ENCODE peak calls at places on chromosome 5, in four cellular contexts. J is foreskin keratinocyte, V is aorta, W is ascending aorta. O is an unnamed sample.

GRCh38 chr5:138508958-138509357 is 34.1 kb downstream of the ETF1 start:
- DNase-seq in J (no peak), V (no peak), W (no peak), O (no peak)

GRCh38 chr5:176663566-176663965 is 16.3 kb downstream of the TSPAN17 start:
- DNase-seq in J (no peak), V (no peak), W (no peak), O (no peak)

GRCh38 chr5:96683392-96683791 is 21.2 kb downstream of the CAST start:
- DNase-seq in J (no peak), V (no peak), W (no peak), O (no peak)

GRCh38 chr5:74130141-74130897 is 504.3 kb downstream of the ARHGEF28 start:
- DNase-seq in J (no peak), V (no peak), W (no peak), O (no peak)

GRCh38 chr5:55218966-55219365 is 8.1 kb downstream of the MCIDAS start:
- DNase-seq in J (peak), V (no peak), W (no peak), O (peak)

GRCh38 chr5:113806823-113807222 is 293.3 kb downstream of the YTHDC2 start:
- DNase-seq in J (no peak), V (no peak), W (no peak), O (peak)

GRCh38 chr5:175778951-175779475 is 92.4 kb upstream of the CPLX2 start:
- DNase-seq in J (peak), V (no peak), W (no peak), O (peak)

GRCh38 chr5:89315194-89315593 is 432.2 kb upstream of the MEF2C start:
- DNase-seq in J (no peak), V (peak), W (no peak), O (no peak)

GRCh38 chr5:8208307-8208706 is 339.4 kb downstream of the MTRR start:
- DNase-seq in J (no peak), V (no peak), W (no peak), O (no peak)

GRCh38 chr5:177403194-177403825 is 2.8 kb upstream of the PFN3 start:
- DNase-seq in J (peak), V (no peak), W (no peak), O (peak)

GRCh38 chr5:146965781-146966659 is 87.5 kb upstream of the PPP2R2B start:
- DNase-seq in J (peak), V (no peak), W (peak), O (peak)

GRCh38 chr5:16550316-16550952 is 66.4 kb downstream of the RETREG1 start:
- DNase-seq in J (peak), V (no peak), W (no peak), O (peak)

GRCh38 chr5:170297589-170298462 is at the start of gene LCP2:
- DNase-seq in J (peak), V (no peak), W (no peak), O (peak)

GRCh38 chr5:39192449-39193160 is 26.8 kb downstream of the FYB1 start:
- DNase-seq in J (peak), V (no peak), W (no peak), O (no peak)

GRCh38 chr5:169416583-169417196 is 115.8 kb upstream of the SLIT3 start:
- DNase-seq in J (no peak), V (peak), W (no peak), O (peak)

GRCh38 chr5:147481376-147481775 is 28.5 kb downstream of the DPYSL3 start:
- DNase-seq in J (peak), V (no peak), W (no peak), O (peak)

GRCh38 chr5:111229126-111229525 is 4.9 kb downstream of the CAMK4 start:
- DNase-seq in J (no peak), V (no peak), W (no peak), O (no peak)

GRCh38 chr5:146832985-146833732 is 45.4 kb downstream of the PPP2R2B start:
- DNase-seq in J (peak), V (no peak), W (no peak), O (peak)

GRCh38 chr5:43191740-43192557 is at the start of gene NIM1K:
- DNase-seq in J (no peak), V (peak), W (peak), O (no peak)

GRCh38 chr5:178277346-178277745 is 44.7 kb upstream of the PHYKPL start:
- DNase-seq in J (no peak), V (peak), W (no peak), O (no peak)

GRCh38 chr5:55620009-55620770 is 85.4 kb upstream of the PLPP1 start:
- DNase-seq in J (no peak), V (no peak), W (no peak), O (no peak)

GRCh38 chr5:171299228-171299627 is 9.8 kb upstream of the TLX3 start:
- DNase-seq in J (no peak), V (no peak), W (no peak), O (no peak)

GRCh38 chr5:150213530-150213929 is 23.7 kb downstream of the SLC6A7 start:
- DNase-seq in J (no peak), V (no peak), W (no peak), O (no peak)

GRCh38 chr5:78633710-78634109 is 14.9 kb downstream of the LHFPL2 start:
- DNase-seq in J (no peak), V (no peak), W (no peak), O (no peak)

GRCh38 chr5:135162661-135163265 is 128.7 kb upstream of the PITX1 start:
- DNase-seq in J (no peak), V (no peak), W (no peak), O (no peak)

GRCh38 chr5:142012792-142013388 is at the start of gene GNPDA1:
- DNase-seq in J (peak), V (peak), W (peak), O (peak)

GRCh38 chr5:76788362-76788761 is 30.5 kb upstream of the F2RL1 start:
- DNase-seq in J (no peak), V (no peak), W (no peak), O (no peak)

GRCh38 chr5:56409331-56410190 is 176.4 kb upstream of the ANKRD55 start:
- DNase-seq in J (peak), V (no peak), W (no peak), O (peak)

GRCh38 chr5:168295574-168296201 is 4.2 kb downstream of the WWC1 start:
- DNase-seq in J (peak), V (no peak), W (no peak), O (peak)

GRCh38 chr5:163489055-163489744 is 16.2 kb upstream of the MAT2B start:
- DNase-seq in J (peak), V (no peak), W (no peak), O (peak)

GRCh38 chr5:32504923-32505596 is 60.5 kb upstream of the ZFR start:
- DNase-seq in J (no peak), V (no peak), W (no peak), O (no peak)

GRCh38 chr5:74143724-74144330 is 496.7 kb downstream of the ENC1 start:
- DNase-seq in J (no peak), V (no peak), W (no peak), O (no peak)

GRCh38 chr5:180618830-180619562 is 27.7 kb upstream of the SCGB3A1 start:
- DNase-seq in J (peak), V (no peak), W (no peak), O (peak)

GRCh38 chr5:76402880-76403712 is at the start of gene IQGAP2:
- DNase-seq in J (peak), V (peak), W (peak), O (peak)

GRCh38 chr5:107653685-107654084 is 17.1 kb downstream of the EFNA5 start:
- DNase-seq in J (no peak), V (no peak), W (no peak), O (no peak)

GRCh38 chr5:14503017-14503680 is 78.4 kb upstream of the OTULINL start:
- DNase-seq in J (no peak), V (no peak), W (no peak), O (no peak)
- H3K27ac ChIP-seq in J (no peak), V (no peak), W (no peak), O (no peak)

DNA sequence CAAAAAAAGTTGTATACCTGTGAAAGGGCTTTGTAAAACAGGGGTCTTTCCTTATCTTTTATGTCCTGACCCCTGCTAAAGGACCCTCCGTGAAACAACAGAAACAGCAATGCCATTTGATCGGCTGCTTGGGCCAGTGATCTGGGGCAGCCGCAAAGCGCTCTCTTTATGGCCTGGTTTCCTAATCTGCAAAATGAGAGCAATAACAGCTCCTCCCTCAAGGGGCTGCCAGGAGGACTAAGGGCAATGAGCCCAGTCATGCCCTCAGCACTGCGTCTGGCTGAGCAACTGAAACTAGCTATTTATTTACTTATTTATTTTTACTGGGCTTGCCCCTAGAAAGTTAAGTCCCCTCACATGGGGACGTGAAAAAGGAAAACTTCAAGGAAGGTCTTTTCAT is 18.3 kb downstream of the CMBL start:
- DNase-seq in J (no peak), V (no peak), W (no peak), O (no peak)
- H3K27ac ChIP-seq in J (no peak), V (no peak), W (peak), O (no peak)

DNA sequence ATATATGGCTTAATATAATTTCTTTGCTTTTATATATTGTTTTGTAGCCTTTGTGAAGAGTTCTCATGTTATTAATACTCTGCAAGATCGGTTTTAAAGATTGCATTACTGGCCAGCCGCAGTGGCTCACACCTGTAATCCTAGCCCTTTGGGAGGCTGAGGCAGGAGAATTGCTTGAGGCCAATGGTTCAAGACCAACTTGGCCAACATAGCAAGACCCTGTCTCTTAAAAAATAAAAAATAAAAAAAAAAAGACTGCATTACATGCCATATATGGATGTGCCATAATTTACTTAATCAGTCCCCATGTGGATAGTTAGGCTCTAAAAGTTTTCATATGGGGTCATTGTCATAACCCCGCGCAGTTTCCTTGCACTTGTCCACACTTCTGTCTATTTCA is 31.0 kb upstream of the TNFAIP8 start:
- DNase-seq in J (no peak), V (no peak), W (no peak), O (no peak)
- H3K27ac ChIP-seq in J (peak), V (no peak), W (peak), O (peak)

GRCh38 chr5:67246108-67246507 is 49.5 kb upstream of the CD180 start:
- DNase-seq in J (peak), V (no peak), W (no peak), O (peak)

GRCh38 chr5:67246546-67246945 is 49.9 kb upstream of the CD180 start:
- DNase-seq in J (no peak), V (no peak), W (no peak), O (no peak)

GRCh38 chr5:67249590-67249895 is 52.9 kb upstream of the CD180 start:
- DNase-seq in J (no peak), V (no peak), W (no peak), O (no peak)

GRCh38 chr5:67245259-67245846 is 48.8 kb upstream of the CD180 start:
- DNase-seq in J (no peak), V (no peak), W (no peak), O (no peak)

DNA sequence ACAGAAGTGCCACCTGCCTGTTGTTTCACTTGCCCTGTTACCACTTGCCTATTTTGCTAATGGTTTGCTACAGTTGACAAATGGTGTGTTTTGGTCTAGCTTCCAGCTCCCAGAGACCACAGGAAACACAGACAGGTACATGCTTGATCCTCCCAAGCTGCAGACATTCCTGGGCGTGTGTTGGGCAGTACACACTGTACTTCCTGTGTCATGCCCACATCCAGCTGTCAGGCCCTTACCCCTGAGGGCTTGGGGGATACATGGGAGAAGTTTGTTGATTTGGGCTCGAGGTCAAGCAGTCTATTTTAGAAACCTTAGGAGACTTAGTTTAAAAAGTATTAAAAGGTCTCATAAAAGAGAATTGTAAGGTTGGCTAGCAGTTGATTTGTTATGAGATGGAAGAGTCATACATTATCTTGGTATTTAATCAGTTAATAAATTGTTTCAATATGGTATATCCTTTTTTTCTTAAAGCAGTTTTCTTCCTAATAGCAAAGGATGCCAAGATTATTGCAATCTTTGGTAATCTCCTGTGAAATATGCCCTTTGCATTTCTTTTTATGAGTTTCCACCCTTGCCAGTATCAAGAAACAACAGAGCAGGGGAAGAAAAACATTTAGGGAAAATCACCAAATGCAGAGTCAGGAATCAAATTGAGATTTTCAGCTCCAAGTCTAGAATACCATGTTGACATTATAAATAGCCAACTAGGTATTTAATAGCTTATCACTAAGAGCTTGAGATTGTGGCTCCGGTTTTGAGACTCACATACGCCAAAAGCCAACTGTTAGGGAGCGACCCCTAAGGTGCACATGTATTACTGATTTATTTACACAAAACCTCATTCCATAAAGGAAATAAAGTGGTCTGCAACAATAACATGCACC is 52.3 kb upstream of the CD180 start:
- DNase-seq in J (peak), V (no peak), W (no peak), O (peak)
- H3K27ac ChIP-seq in J (peak), V (peak), W (peak), O (peak)

DNA sequence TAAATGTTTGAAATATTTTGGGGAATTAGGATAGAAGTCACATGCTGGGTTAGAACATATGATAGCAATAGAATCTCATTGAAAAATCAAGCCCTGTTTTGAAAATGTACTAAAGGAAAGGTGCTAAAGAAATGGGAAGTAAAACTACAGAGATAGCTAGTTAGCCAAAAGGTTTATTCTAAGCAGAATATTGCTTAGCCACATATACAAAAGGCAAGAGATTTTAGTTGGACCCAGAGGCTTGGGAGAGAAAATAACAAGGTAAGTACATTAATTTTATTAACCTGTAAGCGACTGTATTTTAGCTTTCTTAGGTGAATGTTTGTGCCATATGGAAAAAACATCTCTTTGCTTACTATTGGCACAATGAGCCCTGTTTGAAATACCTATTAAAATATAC is 108.3 kb downstream of the RPS23 start:
- DNase-seq in J (no peak), V (no peak), W (no peak), O (no peak)
- H3K27ac ChIP-seq in J (no peak), V (no peak), W (no peak), O (no peak)

DNA sequence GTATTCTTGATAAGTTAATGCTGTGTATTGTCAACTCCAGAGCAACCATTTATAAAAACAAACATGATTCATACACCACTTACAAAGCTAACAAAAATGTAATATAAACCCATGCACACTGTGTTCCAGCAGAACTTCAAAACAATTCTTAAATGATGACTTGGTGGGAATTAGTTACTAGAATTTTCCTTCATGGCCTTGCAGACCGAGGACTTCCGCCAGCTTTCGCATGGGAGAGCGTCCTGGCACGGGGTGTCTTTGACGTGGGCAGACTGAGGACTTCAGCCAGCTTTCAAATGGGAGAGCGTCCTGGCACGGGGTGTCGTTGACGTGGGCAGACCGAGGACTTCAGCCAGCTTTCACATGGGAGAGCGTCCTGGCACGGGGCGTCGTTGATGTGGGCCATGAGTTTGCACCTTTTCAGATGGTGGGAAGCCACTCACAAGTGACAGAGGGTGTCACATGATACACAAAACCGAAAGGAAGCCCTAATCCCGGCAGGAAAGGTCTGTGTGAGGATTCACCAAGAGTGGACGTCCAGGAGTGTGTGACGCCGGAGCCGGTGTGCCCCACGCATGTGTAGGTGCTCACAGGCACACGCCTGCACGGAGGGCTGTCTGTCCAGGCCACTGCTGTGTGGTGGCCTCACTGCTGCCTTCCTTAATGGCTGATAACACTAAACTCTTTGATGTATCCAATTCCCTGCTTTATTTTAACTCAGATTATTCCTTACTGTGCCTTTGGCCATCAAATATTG is 211.3 kb upstream of the IRX4 start:
- DNase-seq in J (peak), V (no peak), W (no peak), O (peak)
- H3K27ac ChIP-seq in J (no peak), V (peak), W (peak), O (no peak)

GRCh38 chr5:143920772-143921171 is 108.8 kb downstream of the HMHB1 start:
- DNase-seq in J (peak), V (no peak), W (no peak), O (peak)

GRCh38 chr5:143923634-143924265 is 111.8 kb downstream of the HMHB1 start:
- DNase-seq in J (peak), V (no peak), W (no peak), O (peak)

GRCh38 chr5:143921525-143922311 is 109.8 kb downstream of the HMHB1 start:
- DNase-seq in J (peak), V (no peak), W (no peak), O (peak)

GRCh38 chr5:143924311-143924710 is 112.3 kb downstream of the HMHB1 start:
- DNase-seq in J (no peak), V (no peak), W (no peak), O (no peak)

GRCh38 chr5:143922718-143923117 is 110.8 kb downstream of the HMHB1 start:
- DNase-seq in J (peak), V (no peak), W (no peak), O (peak)
- H3K27ac ChIP-seq in J (no peak), V (no peak), W (no peak), O (peak)

DNA sequence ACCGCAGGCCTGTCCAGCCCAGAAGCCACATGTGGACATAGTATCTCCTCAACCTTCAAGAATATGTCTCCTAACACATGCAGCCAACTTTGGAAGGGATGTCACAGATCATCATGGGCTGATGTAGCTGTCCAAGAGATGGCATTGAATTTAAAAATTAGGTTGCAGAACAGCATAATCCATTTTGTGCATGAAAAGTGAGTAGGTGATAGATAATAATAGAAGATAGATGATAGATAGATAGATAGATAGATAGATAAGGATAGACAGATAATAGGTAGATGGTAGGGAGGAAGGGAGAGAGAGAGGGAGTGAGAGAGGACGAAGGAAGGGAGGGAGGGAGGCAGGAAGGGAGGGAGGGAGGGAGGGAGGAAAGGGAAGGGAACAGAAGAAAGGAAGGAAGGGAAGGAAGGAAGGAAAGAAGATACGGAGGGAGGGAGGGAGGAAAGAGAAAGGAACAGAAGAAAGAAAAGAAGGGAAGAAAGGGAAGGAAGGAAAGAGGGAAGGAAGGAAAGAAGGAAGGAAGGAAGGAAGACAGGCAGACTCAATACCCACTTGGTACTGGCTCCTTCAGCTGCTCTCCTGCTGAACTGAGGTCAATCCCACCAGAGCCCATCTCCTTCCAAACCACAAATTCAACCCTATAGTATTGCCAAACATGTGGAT is 28.9 kb upstream of the ERGIC1 start:
- DNase-seq in J (no peak), V (no peak), W (no peak), O (no peak)
- H3K27ac ChIP-seq in J (no peak), V (no peak), W (no peak), O (no peak)